ENCODE peak calls at places on chromosomes 2 and 18, in nine cellular contexts. E is effector memory CD4-positive, alpha-beta T cell; C is left lung; B is tibial nerve; P is SJSA1; O is cardiac muscle cell; K is CD4-positive, CD25-positive, alpha-beta regulatory T cell; W is pancreas; R is MM.1S. T is an unnamed sample. For H3K4me1, the result is how much of the 10 kb centered on the place peaks cover.

GRCh38 chr2:100641115-100641415 is 78.3 kb downstream of the PDCL3 start:
- DNase-seq in B (no peak), C (no peak), P (no peak), O (no peak), W (no peak), E (no peak), K (no peak), R (no peak), T (no peak)

GRCh38 chr2:1956520-1957289 is 212.4 kb upstream of the PXDN start:
- DNase-seq in B (no peak), W (no peak), P (no peak), C (no peak), O (no peak), K (no peak), R (no peak), E (no peak), T (no peak)

GRCh38 chr2:69151974-69152373 is 139.0 kb downstream of the ANTXR1 start:
- DNase-seq in R (no peak), K (no peak), W (no peak), P (no peak), O (no peak), C (no peak), E (no peak), B (no peak), T (peak)

GRCh38 chr2:28088970-28089369 is 198.4 kb downstream of the BABAM2 start:
- DNase-seq in W (no peak), K (no peak), O (no peak), B (no peak), C (no peak), R (no peak), P (peak), E (no peak), T (no peak)

GRCh38 chr2:116510117-116510671 is 1304.3 kb upstream of the DDX18 start:
- DNase-seq in W (no peak), O (peak), R (peak), P (no peak), K (no peak), E (no peak), C (no peak), B (no peak), T (no peak)

GRCh38 chr18:5628512-5629255 is 84.9 kb upstream of the EPB41L3 start:
- DNase-seq in E (no peak), P (peak), R (peak), C (peak), W (peak), O (peak), K (no peak), B (no peak), T (peak)

GRCh38 chr2:236998250-236998649 is 87.4 kb upstream of the COPS8 start:
- DNase-seq in K (no peak), C (no peak), B (no peak), O (no peak), W (no peak), P (peak), E (no peak), R (no peak), T (no peak)

GRCh38 chr18:41845563-41845962 is 109.5 kb upstream of the PIK3C3 start:
- DNase-seq in P (no peak), R (no peak), W (no peak), K (no peak), E (no peak), C (no peak), O (no peak), B (no peak), T (no peak)

GRCh38 chr2:241576293-241576654 is 17.7 kb downstream of the BOK start:
- DNase-seq in W (peak), B (no peak), R (no peak), E (no peak), O (no peak), C (no peak), P (peak), K (no peak), T (peak)

GRCh38 chr2:212299943-212300342 is 238.7 kb downstream of the ERBB4 start:
- DNase-seq in K (no peak), E (no peak), O (no peak), P (no peak), C (no peak), W (no peak), R (no peak), B (no peak), T (no peak)

GRCh38 chr2:24919977-24920812 is at the start of gene ADCY3:
- DNase-seq in O (peak), R (peak), P (no peak), E (peak), C (peak), K (peak), B (no peak), W (no peak), T (peak)

GRCh38 chr18:35045121-35045520 is 3.9 kb downstream of the MAPRE2 start:
- DNase-seq in R (no peak), C (no peak), K (no peak), P (no peak), E (no peak), B (no peak), W (no peak), O (no peak), T (no peak)

GRCh38 chr2:116975580-116975979 is 838.9 kb upstream of the DDX18 start:
- DNase-seq in W (no peak), C (no peak), K (no peak), R (no peak), O (no peak), B (no peak), P (no peak), E (no peak), T (no peak)

GRCh38 chr2:8103085-8103708 is 578.7 kb upstream of the ID2 start:
- DNase-seq in B (no peak), O (no peak), W (no peak), K (no peak), P (no peak), C (no peak), E (no peak), R (no peak), T (no peak)

GRCh38 chr2:133241231-133241575 is 327.1 kb downstream of the NCKAP5 start:
- DNase-seq in R (no peak), K (no peak), C (no peak), O (no peak), P (peak), E (no peak), W (no peak), B (no peak), T (no peak)

GRCh38 chr2:62265116-62265515 is 69.2 kb downstream of the B3GNT2 start:
- DNase-seq in E (no peak), B (no peak), P (no peak), O (no peak), K (no peak), C (no peak), R (no peak), W (no peak), T (peak)

GRCh38 chr18:8107426-8107825 is 501.8 kb upstream of the RAB12 start:
- DNase-seq in P (no peak), O (no peak), K (no peak), W (no peak), R (no peak), E (no peak), B (no peak), C (no peak), T (no peak)

GRCh38 chr2:239460780-239461179 is 60.0 kb upstream of the HDAC4 start:
- DNase-seq in R (no peak), E (no peak), W (no peak), B (no peak), O (no peak), P (no peak), K (no peak), C (no peak), T (no peak)

GRCh38 chr2:45872211-45872610 is 220.7 kb downstream of the PRKCE start:
- DNase-seq in P (no peak), O (no peak), W (no peak), B (no peak), R (no peak), C (no peak), E (no peak), K (no peak), T (no peak)

GRCh38 chr18:75170916-75171315 is 38.0 kb downstream of the PTGR3 start:
- DNase-seq in K (no peak), B (no peak), E (no peak), P (no peak), W (no peak), R (no peak), O (no peak), C (no peak), T (no peak)

DNA sequence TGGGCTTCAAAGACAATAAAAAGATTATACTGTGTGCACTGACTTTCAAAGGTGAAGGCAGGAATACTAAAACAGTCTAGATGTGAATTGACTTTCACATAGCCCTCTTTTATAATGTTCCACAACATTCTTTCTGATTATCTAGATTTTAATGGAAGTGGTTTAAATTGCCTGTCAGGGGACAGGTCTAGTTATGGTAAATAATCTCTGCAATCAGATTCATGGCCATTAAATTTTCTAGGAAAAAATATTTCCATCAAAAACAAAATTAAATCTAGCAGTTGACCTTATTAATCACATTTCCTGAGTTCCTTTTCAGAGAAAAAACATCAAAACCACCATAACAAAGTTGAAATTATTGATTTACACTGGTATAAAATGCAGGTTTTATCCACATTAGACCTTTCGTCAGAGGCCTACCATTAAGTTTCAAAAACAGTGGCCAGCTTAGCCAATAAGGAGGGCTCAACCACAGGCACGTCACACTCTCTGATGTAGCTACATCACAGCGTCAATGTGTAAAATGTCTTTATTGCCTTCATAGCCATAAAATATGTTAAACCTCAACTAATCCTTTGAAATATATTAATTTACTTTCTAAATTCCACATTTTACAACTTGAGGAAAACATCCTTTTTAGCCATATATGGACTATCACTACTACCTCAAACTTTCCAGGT is 79.4 kb downstream of the NOL10 start:
- DNase-seq in E (no peak), W (no peak), O (no peak), P (no peak), C (no peak), B (no peak), K (no peak), R (no peak), T (no peak)
- H3K4me3 ChIP-seq in E (no peak), W (no peak), O (no peak), P (no peak), C (no peak), B (no peak), K (no peak), R (no peak), T (no peak)

DNA sequence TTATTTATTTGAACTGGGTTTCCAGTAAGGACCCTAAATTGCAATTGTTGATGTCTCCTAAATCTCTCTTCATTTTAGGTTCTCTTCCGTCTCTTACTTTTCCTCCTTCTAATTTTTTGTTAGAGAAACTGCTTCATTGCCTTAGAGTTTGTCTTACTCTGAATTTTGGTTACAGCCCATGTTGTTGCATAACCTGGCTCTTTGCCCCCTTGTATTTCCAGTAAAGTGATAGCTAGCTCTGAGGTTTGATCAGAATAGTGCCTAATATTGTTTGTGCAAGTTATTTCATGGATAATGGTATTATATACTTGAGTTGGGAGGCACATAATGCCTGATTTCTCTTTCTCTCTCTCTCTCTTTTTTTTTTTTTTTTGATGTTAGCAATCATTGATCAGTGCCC is 71.8 kb downstream of the MGAT5 start:
- DNase-seq in W (no peak), O (no peak), P (no peak), K (no peak), B (peak), C (no peak), E (no peak), R (no peak), T (no peak)
- H3K4me1 ChIP-seq in W (under half), O (under half), P (under half), K (under half), B (under half), C (under half), E (under half), R (under half), T (under half)

GRCh38 chr2:189763908-189764661 is 1.5 kb upstream of the OSGEPL1 start:
- DNase-seq in W (no peak), B (no peak), O (no peak), P (no peak), E (no peak), C (no peak), K (no peak), R (no peak), T (no peak)

GRCh38 chr2:189762229-189762550 is 402 bp downstream of the OSGEPL1 start:
- DNase-seq in R (no peak), P (no peak), C (no peak), B (peak), O (no peak), W (no peak), E (no peak), K (no peak), T (no peak)

DNA sequence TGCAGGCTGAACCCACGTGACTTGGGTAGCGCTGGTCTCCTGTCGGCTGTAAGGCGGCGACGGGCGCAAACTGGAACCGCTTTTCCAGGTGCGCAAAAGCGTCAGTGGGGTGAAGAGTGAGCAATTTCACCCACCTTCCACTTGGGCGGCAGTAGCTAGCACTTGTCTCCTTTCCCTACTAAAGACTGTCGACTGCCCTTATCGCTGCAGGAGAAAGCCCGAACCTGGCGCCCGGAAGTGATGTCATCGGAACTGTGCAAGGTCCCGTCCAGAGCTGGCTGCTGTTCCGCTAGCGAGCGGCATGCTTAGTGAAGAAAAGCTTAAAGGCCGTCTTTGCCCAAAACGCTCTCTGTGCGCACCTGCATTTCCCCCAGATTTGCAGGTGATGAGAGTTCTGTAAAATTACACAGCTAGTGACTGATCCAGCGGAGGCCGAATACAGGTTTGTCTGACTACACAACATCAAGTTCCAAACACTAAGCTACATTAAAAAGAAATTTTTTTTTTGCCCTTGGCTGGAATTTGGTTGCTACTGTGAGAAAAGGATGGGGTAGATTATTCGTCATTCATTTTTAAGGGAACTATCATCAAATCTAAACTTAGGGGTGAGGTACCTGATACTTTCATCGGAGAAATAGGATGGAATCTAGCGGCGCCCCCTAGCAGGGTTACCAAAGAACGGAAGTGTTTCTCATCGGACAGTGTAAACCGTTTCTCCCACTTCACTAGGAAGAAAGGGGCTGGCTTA is at the start of gene OSGEPL1:
- DNase-seq in P (peak), E (peak), B (peak), W (peak), C (peak), R (peak), O (peak), K (peak), T (peak)
- H3K4me3 ChIP-seq in P (peak), E (peak), B (peak), W (peak), C (peak), R (peak), O (peak), K (peak), T (peak)

DNA sequence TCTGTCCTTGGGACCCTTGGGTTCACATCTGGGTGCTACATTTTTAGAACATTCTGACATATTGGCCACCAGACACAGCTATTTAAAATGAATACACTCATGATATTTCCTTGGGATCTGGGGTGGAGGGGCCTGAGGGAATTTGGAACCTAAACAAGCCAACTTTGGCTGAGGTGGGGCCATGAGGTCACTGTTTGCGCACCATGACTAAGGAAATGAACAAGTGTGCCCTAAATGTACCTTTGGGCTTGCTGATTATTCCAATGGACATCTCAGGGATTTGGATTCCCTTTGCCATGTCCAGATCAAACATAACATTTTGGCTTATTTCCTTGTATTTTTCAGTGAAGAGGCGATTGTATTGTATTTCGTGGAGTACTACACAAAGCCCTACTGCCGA is 80.5 kb upstream of the SEC11C start:
- DNase-seq in K (no peak), C (no peak), B (no peak), O (no peak), W (no peak), R (no peak), P (no peak), E (no peak), T (no peak)
- H3K4me1 ChIP-seq in K (under half), C (under half), B (under half), O (under half), W (under half), R (under half), P (under half), E (under half), T (under half)

DNA sequence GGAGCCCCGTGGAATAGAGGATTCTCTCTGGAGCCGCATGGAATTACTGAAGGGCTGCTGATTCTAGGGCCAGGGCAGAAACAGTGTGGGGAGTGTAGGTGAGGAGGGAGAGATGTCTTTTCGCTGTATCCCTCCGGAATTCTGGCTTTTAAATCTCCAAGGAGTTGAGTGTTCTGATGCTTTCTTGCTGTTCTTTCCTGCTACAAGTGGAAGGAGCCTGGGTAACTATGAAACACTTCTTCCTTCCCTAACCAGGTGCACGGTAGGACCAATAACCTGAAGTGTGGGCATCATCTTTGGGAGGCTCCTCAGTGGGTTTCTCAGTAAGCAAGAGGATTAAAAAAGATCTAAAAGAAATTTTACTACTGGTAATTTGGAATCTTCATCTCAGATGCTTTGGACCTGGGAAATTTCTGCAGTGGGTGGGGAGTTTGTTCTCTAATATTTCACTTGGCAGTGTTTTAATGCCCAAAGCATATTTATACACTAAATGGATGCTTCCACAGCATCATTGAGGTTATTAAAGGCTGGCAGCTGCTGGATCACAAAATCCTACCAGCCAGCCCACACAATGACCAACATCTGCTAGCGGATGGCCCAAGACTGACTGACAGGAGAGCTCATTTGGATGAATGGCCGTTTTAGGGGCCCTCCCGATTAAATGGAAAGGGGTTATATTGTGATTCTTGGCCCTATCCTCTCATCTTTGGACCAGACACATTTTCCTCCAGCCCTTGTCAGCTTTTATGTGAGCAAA is 2.1 kb downstream of the EML6 start:
- DNase-seq in K (no peak), O (no peak), E (no peak), W (no peak), R (no peak), C (no peak), B (no peak), P (no peak), T (no peak)
- H3K4me3 ChIP-seq in K (no peak), O (peak), E (peak), W (peak), R (no peak), C (no peak), B (peak), P (no peak), T (no peak)

DNA sequence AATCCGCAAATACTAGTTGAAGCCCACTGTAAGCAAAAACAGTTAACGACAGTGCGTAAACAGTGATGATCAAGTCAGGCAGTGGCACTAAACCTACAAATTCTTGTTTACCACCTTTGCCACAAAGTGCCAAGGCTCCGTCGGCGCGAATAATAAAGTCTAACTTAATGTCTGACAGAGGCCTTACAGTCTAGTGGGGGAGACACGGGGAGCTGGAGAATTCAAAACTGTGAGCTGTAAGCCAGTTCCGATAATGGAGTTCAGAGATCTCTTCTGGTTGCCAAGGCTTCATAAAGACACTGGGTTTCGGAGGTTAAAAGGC is 284 bp upstream of the EXOC6B start:
- DNase-seq in P (no peak), C (no peak), K (no peak), B (no peak), E (no peak), O (no peak), W (no peak), R (no peak), T (no peak)
- H3K4me1 ChIP-seq in P (under half), C (under half), K (under half), B (under half), E (under half), O (under half), W (under half), R (under half), T (under half)

GRCh38 chr2:111022630-111023029 is 98.1 kb upstream of the BCL2L11 start:
- DNase-seq in E (no peak), R (no peak), W (peak), B (no peak), P (no peak), C (peak), K (no peak), O (no peak), T (no peak)
- H3K4me3 ChIP-seq in E (no peak), R (no peak), W (no peak), B (no peak), P (no peak), C (no peak), K (no peak), O (no peak), T (no peak)

GRCh38 chr2:227192491-227192890 is 28.1 kb downstream of the COL4A3 start:
- DNase-seq in O (no peak), P (no peak), W (no peak), C (no peak), R (no peak), B (no peak), E (no peak), K (no peak), T (no peak)

GRCh38 chr2:227191367-227191766 is 26.9 kb downstream of the COL4A3 start:
- DNase-seq in W (no peak), K (no peak), C (no peak), E (no peak), O (peak), R (no peak), B (no peak), P (no peak), T (no peak)

GRCh38 chr2:227198866-227199265 is 34.4 kb downstream of the COL4A3 start:
- DNase-seq in B (no peak), E (no peak), R (no peak), W (no peak), O (no peak), K (no peak), C (no peak), P (no peak), T (no peak)

GRCh38 chr2:227188292-227188691 is 23.9 kb downstream of the COL4A3 start:
- DNase-seq in O (peak), K (no peak), W (no peak), R (no peak), E (no peak), B (no peak), C (no peak), P (peak), T (no peak)

GRCh38 chr2:227194219-227194618 is 29.8 kb downstream of the COL4A3 start:
- DNase-seq in E (no peak), K (no peak), R (no peak), P (no peak), B (no peak), O (no peak), C (no peak), W (no peak), T (no peak)
- H3K4me1 ChIP-seq in E (under half), K (under half), R (under half), P (under half), B (under half), O (under half), C (under half), W (under half), T (under half)

GRCh38 chr2:218000137-218000536 is 2.7 kb downstream of the TNS1 start:
- DNase-seq in O (no peak), K (no peak), P (no peak), E (no peak), R (no peak), W (no peak), B (no peak), C (no peak), T (no peak)
- H3K4me3 ChIP-seq in O (no peak), K (no peak), P (no peak), E (no peak), R (no peak), W (peak), B (no peak), C (no peak), T (no peak)